ENCODE peak calls at places on chromosomes 2 and 18, in eight cellular contexts. G is fibroblast of lung, H is Peyer's patch, A is psoas muscle, S is left lung, T is breast epithelium, R is transverse colon, Y is bronchial epithelial cell. M is an unnamed sample.

GRCh38 chr2:220191031-220191430 is 563.6 kb downstream of the SLC4A3 start:
- DNase-seq in T (no peak), Y (peak), R (no peak), S (no peak), A (no peak), H (no peak), G (no peak), M (no peak)

GRCh38 chr2:224360801-224361251 is 41.1 kb downstream of the FAM124B start:
- DNase-seq in R (no peak), H (no peak), Y (peak), G (peak), T (no peak), S (no peak), A (no peak), M (no peak)

GRCh38 chr2:133063792-133064191 is 393.8 kb upstream of the LYPD1 start:
- DNase-seq in G (peak), S (no peak), H (no peak), A (no peak), T (no peak), R (no peak), Y (peak), M (no peak)

GRCh38 chr2:64975232-64975791 is 13.9 kb upstream of the SLC1A4 start:
- DNase-seq in A (peak), Y (peak), S (no peak), T (peak), H (no peak), R (no peak), G (peak), M (peak)

GRCh38 chr18:51110073-51110797 is 80.2 kb downstream of the SMAD4 start:
- DNase-seq in S (peak), H (peak), A (peak), T (no peak), R (peak), Y (no peak), G (peak), M (peak)

GRCh38 chr2:85785027-85785822 is 31.4 kb downstream of the ATOH8 start:
- DNase-seq in R (no peak), Y (no peak), A (peak), H (no peak), G (peak), S (peak), T (peak), M (no peak)

GRCh38 chr2:48715042-48715899 is 40.3 kb downstream of the LHCGR start:
- DNase-seq in H (no peak), A (peak), Y (peak), T (peak), S (peak), R (peak), G (peak), M (peak)

GRCh38 chr18:34977787-34978532 is 63.3 kb upstream of the MAPRE2 start:
- DNase-seq in S (peak), A (peak), H (peak), T (peak), R (peak), Y (peak), G (peak), M (peak)

GRCh38 chr18:49098386-49098785 is 147.6 kb upstream of the SMAD7 start:
- DNase-seq in G (no peak), T (no peak), H (no peak), R (no peak), A (no peak), Y (no peak), S (no peak), M (no peak)

GRCh38 chr18:31835528-31836138 is 75.0 kb upstream of the SLC25A52 start:
- DNase-seq in Y (peak), G (no peak), T (no peak), A (no peak), H (no peak), S (no peak), R (no peak), M (no peak)

GRCh38 chr2:42025151-42025582 is 22.7 kb upstream of the PKDCC start:
- DNase-seq in Y (no peak), A (peak), T (no peak), G (peak), S (no peak), H (no peak), R (no peak), M (peak)

GRCh38 chr2:239081622-239082021 is 233.7 kb downstream of the TWIST2 start:
- DNase-seq in T (no peak), S (no peak), R (no peak), Y (no peak), G (no peak), H (no peak), A (no peak), M (no peak)

GRCh38 chr18:47871288-47871687 is 59.2 kb downstream of the SMAD2 start:
- DNase-seq in S (no peak), Y (no peak), R (no peak), A (no peak), H (no peak), T (no peak), G (no peak), M (no peak)

GRCh38 chr18:57439617-57439975 is 4.4 kb downstream of the ONECUT2 start:
- DNase-seq in G (no peak), A (no peak), Y (no peak), H (no peak), T (no peak), R (no peak), S (no peak), M (no peak)

GRCh38 chr2:43083278-43083677 is 143.1 kb downstream of the ZFP36L2 start:
- DNase-seq in R (no peak), G (peak), Y (no peak), A (no peak), S (no peak), T (peak), H (no peak), M (peak)

GRCh38 chr18:8635087-8635486 is 25.9 kb downstream of the RAB12 start:
- DNase-seq in G (no peak), A (no peak), S (no peak), T (no peak), R (no peak), H (no peak), Y (no peak), M (no peak)

GRCh38 chr2:24731923-24732322 is 61.3 kb downstream of the PTRHD1 start:
- DNase-seq in A (no peak), S (no peak), R (no peak), G (no peak), H (no peak), T (no peak), Y (peak), M (no peak)

GRCh38 chr2:32678825-32679224 is 51.0 kb downstream of the TTC27 start:
- DNase-seq in A (no peak), H (no peak), R (no peak), T (no peak), Y (peak), G (peak), S (no peak), M (no peak)

GRCh38 chr2:177983183-177983788 is 89.3 kb downstream of the PDE11A start:
- DNase-seq in R (peak), T (no peak), H (no peak), G (peak), Y (peak), S (no peak), A (peak), M (no peak)

GRCh38 chr2:179606141-179606540 is 255.3 kb downstream of the ZNF385B start:
- DNase-seq in S (no peak), A (no peak), G (no peak), R (no peak), H (no peak), Y (no peak), T (no peak), M (no peak)

GRCh38 chr2:218387369-218388194 is 5.5 kb downstream of the SLC11A1 start:
- DNase-seq in H (no peak), Y (peak), S (peak), T (no peak), R (peak), G (peak), A (peak), M (peak)

GRCh38 chr18:63085611-63086010 is 234.0 kb downstream of the BCL2 start:
- DNase-seq in A (no peak), Y (no peak), T (no peak), R (no peak), S (no peak), H (no peak), G (no peak), M (no peak)

GRCh38 chr18:45025108-45025471 is 344.4 kb downstream of the SETBP1 start:
- DNase-seq in H (no peak), Y (no peak), T (no peak), G (no peak), R (no peak), A (no peak), S (no peak), M (no peak)

GRCh38 chr2:112092286-112093041 is 37.4 kb downstream of the TMEM87B start:
- DNase-seq in H (no peak), A (no peak), R (no peak), T (no peak), S (no peak), Y (peak), G (peak), M (no peak)

GRCh38 chr2:112701092-112701491 is 19.7 kb upstream of the NT5DC4 start:
- DNase-seq in H (peak), R (no peak), T (no peak), Y (no peak), A (no peak), S (peak), G (peak), M (no peak)

GRCh38 chr2:73072416-73072815 is 904 bp upstream of the SFXN5 start:
- DNase-seq in T (no peak), R (no peak), S (no peak), G (no peak), Y (no peak), A (no peak), H (no peak), M (no peak)

GRCh38 chr2:198490748-198491147 is 686.4 kb downstream of the PLCL1 start:
- DNase-seq in T (no peak), Y (peak), G (no peak), R (no peak), S (no peak), A (no peak), H (no peak), M (no peak)

GRCh38 chr2:235958221-235958620 is 210.0 kb downstream of the GBX2 start:
- DNase-seq in A (no peak), G (no peak), R (no peak), Y (no peak), T (no peak), H (no peak), S (no peak), M (no peak)

GRCh38 chr2:186183406-186183805 is 302.7 kb upstream of the ZC3H15 start:
- DNase-seq in R (no peak), S (no peak), T (no peak), H (no peak), A (no peak), Y (no peak), G (no peak), M (no peak)

GRCh38 chr2:121289271-121289670 is 4.3 kb upstream of the TFCP2L1 start:
- DNase-seq in T (no peak), S (no peak), H (no peak), G (no peak), Y (no peak), A (no peak), R (no peak), M (no peak)

GRCh38 chr2:208607694-208608093 is 201.1 kb downstream of the PTH2R start:
- DNase-seq in G (no peak), H (no peak), R (no peak), A (no peak), S (no peak), Y (no peak), T (no peak), M (no peak)

GRCh38 chr2:178287652-178288344 is 93.5 kb downstream of the OSBPL6 start:
- DNase-seq in T (no peak), R (no peak), S (no peak), G (no peak), A (no peak), Y (no peak), H (no peak), M (no peak)

GRCh38 chr2:120541553-120541932 is 194.1 kb upstream of the GLI2 start:
- DNase-seq in A (peak), G (no peak), R (no peak), T (no peak), S (no peak), H (no peak), Y (no peak), M (no peak)

GRCh38 chr2:204340511-204340910 is 204.8 kb upstream of the PARD3B start:
- DNase-seq in T (no peak), H (no peak), R (no peak), Y (no peak), G (peak), A (no peak), S (no peak), M (no peak)

GRCh38 chr2:188853307-188853706 is 120.9 kb upstream of the COL3A1 start:
- DNase-seq in G (peak), S (no peak), R (no peak), A (no peak), Y (no peak), H (no peak), T (no peak), M (no peak)

GRCh38 chr2:154143105-154143504 is 271.4 kb downstream of the GALNT13 start:
- DNase-seq in H (no peak), A (no peak), S (no peak), G (no peak), Y (no peak), R (no peak), T (no peak), M (no peak)

GRCh38 chr18:10571537-10571936 is 45.7 kb downstream of the NAPG start:
- DNase-seq in S (no peak), A (no peak), H (no peak), Y (no peak), R (no peak), T (no peak), G (no peak), M (no peak)

GRCh38 chr2:170255971-170256370 is 78.0 kb downstream of the MYO3B start:
- DNase-seq in S (no peak), G (no peak), H (no peak), A (no peak), Y (peak), T (no peak), R (no peak), M (no peak)

GRCh38 chr2:208354964-208355381 is 51.6 kb upstream of the PTH2R start:
- DNase-seq in R (no peak), S (no peak), H (no peak), A (no peak), G (no peak), Y (no peak), T (no peak), M (no peak)

DNA sequence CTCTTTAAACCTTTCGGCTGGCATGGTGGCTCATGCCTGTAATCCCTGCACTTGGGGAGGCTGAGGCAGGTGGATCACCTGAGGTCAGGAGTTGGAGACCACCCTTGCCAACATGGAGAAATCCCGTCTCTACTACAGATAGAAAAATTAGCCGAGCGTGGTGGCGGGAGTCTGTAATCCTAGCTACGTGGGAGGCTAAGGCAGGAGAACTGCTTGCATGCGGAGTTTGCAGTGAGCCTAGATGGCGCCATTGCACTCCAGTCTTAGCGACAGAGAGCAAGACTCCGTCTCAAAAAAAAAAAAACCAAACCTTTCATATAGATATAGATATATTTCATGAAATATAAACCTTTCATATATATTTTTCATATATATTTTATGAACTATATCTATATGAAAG is 864.7 kb downstream of the TRIB2 start:
- DNase-seq in R (no peak), G (no peak), Y (no peak), T (no peak), S (no peak), A (no peak), H (no peak), M (no peak)
- TF ChIP-seq CTCF in R (no peak), G (no peak), Y (peak), T (no peak), S (no peak), A (no peak), H (no peak), M (no peak)

DNA sequence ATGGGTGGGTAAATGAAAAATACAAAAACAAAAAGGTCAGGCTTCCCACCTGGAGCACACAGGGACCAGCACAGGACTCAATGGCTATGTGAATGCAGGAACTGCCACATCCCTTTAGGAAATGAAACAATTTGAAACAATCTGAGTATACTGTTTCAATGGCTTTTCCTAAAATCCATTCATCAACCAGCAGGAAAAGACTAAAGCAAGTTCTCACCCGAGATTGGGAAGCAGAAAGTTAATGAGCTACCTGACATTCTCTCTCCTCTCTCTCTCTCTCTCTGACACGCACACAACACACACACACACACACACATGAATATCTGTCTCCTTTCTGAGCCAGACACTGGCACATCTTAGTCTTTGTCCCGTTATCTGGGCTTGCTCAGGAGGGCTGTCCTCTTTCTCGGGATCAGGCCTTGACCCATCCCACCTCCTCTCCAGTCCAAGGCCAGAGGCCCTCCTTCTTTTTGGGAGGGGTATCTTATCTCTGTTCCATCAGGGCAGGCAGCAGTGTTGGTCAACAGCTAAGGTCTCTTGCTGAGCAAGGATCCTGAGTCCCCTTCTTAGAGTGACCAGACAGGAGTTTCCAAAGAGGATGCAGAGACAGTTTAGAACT is 11.6 kb upstream of the LRRFIP1 start:
- DNase-seq in A (no peak), T (no peak), Y (no peak), R (no peak), G (no peak), S (no peak), H (no peak), M (no peak)
- H3K4me3 ChIP-seq in A (no peak), T (no peak), Y (no peak), R (no peak), G (no peak), S (no peak), H (no peak), M (no peak)

DNA sequence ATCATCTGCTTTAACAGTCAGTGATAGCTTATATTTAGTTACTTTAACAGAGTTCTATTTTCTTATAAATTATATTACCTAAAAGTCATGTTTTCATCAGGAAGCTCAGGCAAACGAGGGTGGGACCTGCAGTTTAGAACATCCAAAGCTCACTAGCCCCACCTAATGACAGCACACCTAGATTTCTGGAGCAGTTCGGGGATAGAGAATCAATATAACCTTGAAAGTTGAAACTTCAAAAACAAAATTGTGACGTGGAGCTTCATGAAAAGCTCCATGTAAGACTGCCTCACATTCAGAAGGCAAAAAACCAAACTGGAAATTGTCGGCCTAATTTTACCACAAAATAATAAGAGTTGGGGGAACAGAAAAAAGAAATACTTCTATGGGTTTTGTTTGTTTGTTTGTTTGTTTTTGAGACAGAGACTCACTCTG is 185.9 kb upstream of the CCDC150 start:
- DNase-seq in R (peak), H (peak), S (no peak), A (no peak), G (peak), T (no peak), Y (peak), M (peak)
- TF ChIP-seq CTCF in R (peak), H (peak), S (peak), A (peak), G (peak), T (peak), Y (peak), M (peak)

GRCh38 chr2:69637923-69638322 is 5.6 kb downstream of the AAK1 start:
- DNase-seq in S (no peak), T (no peak), H (no peak), A (no peak), R (no peak), Y (no peak), G (no peak), M (no peak)

GRCh38 chr2:69638630-69639029 is 4.9 kb downstream of the AAK1 start:
- DNase-seq in G (no peak), A (no peak), Y (no peak), S (no peak), T (no peak), R (no peak), H (no peak), M (no peak)

GRCh38 chr2:69641887-69642708 is 1.4 kb downstream of the AAK1 start:
- DNase-seq in G (no peak), H (no peak), S (no peak), T (no peak), R (no peak), Y (no peak), A (no peak), M (no peak)

GRCh38 chr2:69636395-69636794 is 7.1 kb downstream of the AAK1 start:
- DNase-seq in T (no peak), A (no peak), Y (no peak), R (no peak), G (no peak), S (no peak), H (no peak), M (no peak)

DNA sequence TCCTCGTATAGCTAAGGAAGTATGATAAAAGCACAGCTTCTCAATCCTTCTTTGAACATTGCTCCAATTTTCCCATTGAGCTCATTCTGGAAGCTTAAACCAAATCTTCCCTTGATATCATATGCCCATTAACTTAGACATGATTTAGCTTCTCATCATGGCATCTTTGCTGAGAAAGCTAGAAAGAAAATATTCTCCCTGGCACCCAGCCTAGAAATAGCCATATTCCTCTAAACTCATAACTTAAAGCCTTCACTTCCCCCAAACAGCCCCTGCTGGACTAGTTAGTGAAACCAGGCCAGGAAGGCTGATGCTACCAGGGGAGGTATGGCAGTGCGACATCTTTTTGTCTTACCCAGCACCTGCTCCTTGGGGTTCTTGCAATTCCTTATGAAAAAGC is 4.3 kb downstream of the AAK1 start:
- DNase-seq in Y (no peak), T (no peak), G (peak), R (no peak), A (no peak), H (no peak), S (no peak), M (no peak)
- H3K4me3 ChIP-seq in Y (no peak), T (no peak), G (no peak), R (no peak), A (peak), H (no peak), S (no peak), M (no peak)

DNA sequence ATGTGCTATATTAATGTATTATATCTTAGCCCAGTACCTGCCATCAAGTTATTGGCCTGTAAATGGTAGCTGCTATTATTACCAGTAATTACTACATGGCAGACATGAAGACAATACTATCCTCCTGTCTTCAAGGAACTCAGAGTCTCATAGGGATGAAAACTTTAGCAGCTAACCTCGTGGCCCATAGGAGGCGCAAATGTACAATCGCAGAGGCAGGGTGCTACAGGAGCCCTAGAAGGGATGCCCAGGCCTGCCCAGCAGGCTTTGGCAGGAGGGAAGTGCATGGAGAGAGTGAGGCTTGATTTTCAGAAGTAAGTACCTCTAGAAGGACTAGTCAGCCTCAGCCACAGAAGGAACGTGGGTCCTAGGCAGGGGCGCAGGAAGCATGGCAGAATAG is 44.7 kb upstream of the KIDINS220 start:
- DNase-seq in G (peak), S (no peak), Y (peak), A (no peak), H (no peak), R (peak), T (no peak), M (no peak)
- TF ChIP-seq CTCF in G (peak), S (no peak), Y (peak), A (no peak), H (no peak), R (no peak), T (no peak), M (no peak)

M was measured in heart right ventricle.